ENCODE peak calls at places on chromosomes 3 and 15, in ten cellular contexts. One of them, this sample, is unnamed.

GRCh38 chr3:169604568-169604967 is 58.9 kb downstream of the MECOM start:
- DNase-seq in HCT116: peak
- DNase-seq in Calu3: peak
- DNase-seq in foreskin fibroblast: peak
- DNase-seq in OCI-LY7: peak
- DNase-seq in H9: peak
- DNase-seq in A549: peak
- DNase-seq in psoas muscle: no peak
- DNase-seq in glutamatergic neuron: no peak
- DNase-seq in mucosa of descending colon: no peak
- DNase-seq in this sample: no peak

GRCh38 chr3:127639173-127640030 is 10.4 kb downstream of the PODXL2 start:
- DNase-seq in glutamatergic neuron: no peak
- DNase-seq in psoas muscle: no peak
- DNase-seq in A549: no peak
- DNase-seq in mucosa of descending colon: no peak
- DNase-seq in foreskin fibroblast: peak
- DNase-seq in OCI-LY7: no peak
- DNase-seq in Calu3: no peak
- DNase-seq in HCT116: no peak
- DNase-seq in H9: no peak
- DNase-seq in this sample: no peak

GRCh38 chr3:172287811-172288477 is 160.3 kb downstream of the GHSR start:
- DNase-seq in glutamatergic neuron: no peak
- DNase-seq in HCT116: no peak
- DNase-seq in A549: no peak
- DNase-seq in H9: no peak
- DNase-seq in Calu3: no peak
- DNase-seq in foreskin fibroblast: no peak
- DNase-seq in mucosa of descending colon: no peak
- DNase-seq in psoas muscle: no peak
- DNase-seq in OCI-LY7: no peak
- DNase-seq in this sample: no peak

GRCh38 chr3:177606891-177607290 is 409.6 kb upstream of the TBL1XR1 start:
- DNase-seq in HCT116: no peak
- DNase-seq in psoas muscle: no peak
- DNase-seq in foreskin fibroblast: no peak
- DNase-seq in OCI-LY7: no peak
- DNase-seq in Calu3: no peak
- DNase-seq in A549: no peak
- DNase-seq in H9: no peak
- DNase-seq in glutamatergic neuron: no peak
- DNase-seq in mucosa of descending colon: no peak
- DNase-seq in this sample: no peak

GRCh38 chr3:45145681-45146614 is at the start of gene CDCP1:
- DNase-seq in Calu3: peak
- DNase-seq in OCI-LY7: no peak
- DNase-seq in psoas muscle: no peak
- DNase-seq in foreskin fibroblast: no peak
- DNase-seq in glutamatergic neuron: peak
- DNase-seq in A549: no peak
- DNase-seq in H9: peak
- DNase-seq in mucosa of descending colon: peak
- DNase-seq in HCT116: no peak
- DNase-seq in this sample: peak

GRCh38 chr15:67521770-67522568 is 1.0 kb downstream of the C15orf61 start:
- DNase-seq in glutamatergic neuron: no peak
- DNase-seq in HCT116: no peak
- DNase-seq in A549: peak
- DNase-seq in Calu3: no peak
- DNase-seq in H9: no peak
- DNase-seq in OCI-LY7: no peak
- DNase-seq in foreskin fibroblast: peak
- DNase-seq in psoas muscle: no peak
- DNase-seq in mucosa of descending colon: no peak
- DNase-seq in this sample: peak

GRCh38 chr3:53643757-53644156 is 149.3 kb downstream of the CACNA1D start:
- DNase-seq in mucosa of descending colon: no peak
- DNase-seq in OCI-LY7: no peak
- DNase-seq in glutamatergic neuron: peak
- DNase-seq in A549: no peak
- DNase-seq in HCT116: no peak
- DNase-seq in foreskin fibroblast: no peak
- DNase-seq in Calu3: no peak
- DNase-seq in H9: peak
- DNase-seq in psoas muscle: no peak
- DNase-seq in this sample: no peak

GRCh38 chr3:143628971-143629370 is 219.3 kb downstream of the SLC9A9 start:
- DNase-seq in Calu3: no peak
- DNase-seq in A549: no peak
- DNase-seq in mucosa of descending colon: no peak
- DNase-seq in OCI-LY7: no peak
- DNase-seq in glutamatergic neuron: no peak
- DNase-seq in H9: no peak
- DNase-seq in foreskin fibroblast: peak
- DNase-seq in psoas muscle: no peak
- DNase-seq in HCT116: no peak
- DNase-seq in this sample: no peak

GRCh38 chr3:24521306-24522154 is 26.9 kb upstream of the THRB start:
- DNase-seq in H9: peak
- DNase-seq in foreskin fibroblast: peak
- DNase-seq in Calu3: peak
- DNase-seq in mucosa of descending colon: peak
- DNase-seq in HCT116: no peak
- DNase-seq in A549: peak
- DNase-seq in glutamatergic neuron: peak
- DNase-seq in psoas muscle: peak
- DNase-seq in OCI-LY7: no peak
- DNase-seq in this sample: no peak

GRCh38 chr15:61660579-61660978 is 399.7 kb downstream of the VPS13C start:
- DNase-seq in Calu3: no peak
- DNase-seq in mucosa of descending colon: no peak
- DNase-seq in HCT116: no peak
- DNase-seq in H9: no peak
- DNase-seq in psoas muscle: no peak
- DNase-seq in foreskin fibroblast: peak
- DNase-seq in A549: no peak
- DNase-seq in glutamatergic neuron: no peak
- DNase-seq in OCI-LY7: no peak
- DNase-seq in this sample: no peak

GRCh38 chr3:160612386-160613115 is 47.2 kb upstream of the KPNA4 start:
- DNase-seq in glutamatergic neuron: no peak
- DNase-seq in psoas muscle: no peak
- DNase-seq in Calu3: no peak
- DNase-seq in HCT116: no peak
- DNase-seq in H9: no peak
- DNase-seq in mucosa of descending colon: no peak
- DNase-seq in A549: no peak
- DNase-seq in foreskin fibroblast: peak
- DNase-seq in OCI-LY7: no peak
- DNase-seq in this sample: no peak

GRCh38 chr3:4633078-4634004 is 140.2 kb downstream of the ITPR1 start:
- DNase-seq in HCT116: peak
- DNase-seq in glutamatergic neuron: no peak
- DNase-seq in foreskin fibroblast: peak
- DNase-seq in OCI-LY7: peak
- DNase-seq in H9: no peak
- DNase-seq in Calu3: peak
- DNase-seq in psoas muscle: no peak
- DNase-seq in A549: peak
- DNase-seq in mucosa of descending colon: no peak
- DNase-seq in this sample: peak

GRCh38 chr3:186609247-186609868 is 3.5 kb upstream of the AHSG start:
- DNase-seq in HCT116: peak
- DNase-seq in psoas muscle: no peak
- DNase-seq in glutamatergic neuron: no peak
- DNase-seq in H9: no peak
- DNase-seq in A549: peak
- DNase-seq in OCI-LY7: peak
- DNase-seq in Calu3: peak
- DNase-seq in foreskin fibroblast: peak
- DNase-seq in mucosa of descending colon: no peak
- DNase-seq in this sample: no peak
- TF ChIP-seq CTCF in HCT116: peak
- TF ChIP-seq CTCF in psoas muscle: no peak
- TF ChIP-seq CTCF in glutamatergic neuron: no peak
- TF ChIP-seq CTCF in H9: peak
- TF ChIP-seq CTCF in A549: no peak
- TF ChIP-seq CTCF in OCI-LY7: peak
- TF ChIP-seq CTCF in Calu3: peak
- TF ChIP-seq CTCF in foreskin fibroblast: no peak
- TF ChIP-seq CTCF in mucosa of descending colon: no peak
- TF ChIP-seq CTCF in this sample: peak

GRCh38 chr3:49427581-49427980 is 1.5 kb downstream of the NICN1 start:
- DNase-seq in H9: no peak
- DNase-seq in OCI-LY7: no peak
- DNase-seq in glutamatergic neuron: no peak
- DNase-seq in foreskin fibroblast: no peak
- DNase-seq in mucosa of descending colon: no peak
- DNase-seq in psoas muscle: no peak
- DNase-seq in Calu3: no peak
- DNase-seq in HCT116: no peak
- DNase-seq in A549: no peak
- DNase-seq in this sample: peak

GRCh38 chr3:49424816-49425215 is 2.5 kb upstream of the AMT start:
- DNase-seq in Calu3: no peak
- DNase-seq in H9: no peak
- DNase-seq in psoas muscle: no peak
- DNase-seq in mucosa of descending colon: peak
- DNase-seq in OCI-LY7: no peak
- DNase-seq in foreskin fibroblast: no peak
- DNase-seq in A549: no peak
- DNase-seq in HCT116: no peak
- DNase-seq in glutamatergic neuron: no peak
- DNase-seq in this sample: no peak

DNA sequence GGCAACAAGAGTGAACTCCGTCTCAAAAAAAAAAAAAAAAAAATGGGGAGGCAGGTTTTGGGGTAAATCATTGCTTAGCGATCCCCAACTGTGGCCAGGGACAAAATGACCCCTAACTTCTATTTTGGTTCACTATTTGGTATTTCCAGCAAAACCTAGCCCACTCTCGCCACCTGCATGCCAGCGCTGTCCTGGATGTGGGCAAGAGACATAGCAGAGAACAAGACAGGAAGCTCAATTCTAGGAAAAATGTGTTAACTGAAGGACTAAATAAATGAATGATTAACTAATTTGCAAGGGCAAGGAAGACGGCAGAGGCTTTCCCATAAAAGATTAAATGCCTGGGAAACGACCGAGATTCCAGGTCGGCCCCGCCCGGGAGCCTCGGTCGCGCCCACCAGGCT is 425 bp downstream of the NICN1 start:
- DNase-seq in HCT116: no peak
- DNase-seq in psoas muscle: no peak
- DNase-seq in glutamatergic neuron: no peak
- DNase-seq in Calu3: no peak
- DNase-seq in mucosa of descending colon: no peak
- DNase-seq in foreskin fibroblast: no peak
- DNase-seq in OCI-LY7: peak
- DNase-seq in H9: no peak
- DNase-seq in A549: no peak
- DNase-seq in this sample: peak
- TF ChIP-seq CTCF in HCT116: no peak
- TF ChIP-seq CTCF in psoas muscle: no peak
- TF ChIP-seq CTCF in glutamatergic neuron: no peak
- TF ChIP-seq CTCF in Calu3: no peak
- TF ChIP-seq CTCF in mucosa of descending colon: no peak
- TF ChIP-seq CTCF in foreskin fibroblast: no peak
- TF ChIP-seq CTCF in OCI-LY7: no peak
- TF ChIP-seq CTCF in H9: peak
- TF ChIP-seq CTCF in A549: no peak
- TF ChIP-seq CTCF in this sample: no peak

GRCh38 chr15:82648257-82649103 is 1.3 kb upstream of the CPEB1 start:
- DNase-seq in Calu3: no peak
- DNase-seq in glutamatergic neuron: peak
- DNase-seq in HCT116: no peak
- DNase-seq in A549: no peak
- DNase-seq in mucosa of descending colon: no peak
- DNase-seq in foreskin fibroblast: peak
- DNase-seq in OCI-LY7: no peak
- DNase-seq in H9: peak
- DNase-seq in psoas muscle: peak
- DNase-seq in this sample: peak
- TF ChIP-seq CTCF in Calu3: no peak
- TF ChIP-seq CTCF in glutamatergic neuron: no peak
- TF ChIP-seq CTCF in HCT116: no peak
- TF ChIP-seq CTCF in A549: no peak
- TF ChIP-seq CTCF in mucosa of descending colon: no peak
- TF ChIP-seq CTCF in foreskin fibroblast: no peak
- TF ChIP-seq CTCF in OCI-LY7: no peak
- TF ChIP-seq CTCF in H9: peak
- TF ChIP-seq CTCF in psoas muscle: no peak
- TF ChIP-seq CTCF in this sample: no peak

GRCh38 chr3:131381445-131382291 is at the start of gene NUDT16:
- DNase-seq in Calu3: peak
- DNase-seq in psoas muscle: peak
- DNase-seq in A549: peak
- DNase-seq in OCI-LY7: peak
- DNase-seq in glutamatergic neuron: peak
- DNase-seq in HCT116: peak
- DNase-seq in mucosa of descending colon: peak
- DNase-seq in foreskin fibroblast: peak
- DNase-seq in H9: peak
- DNase-seq in this sample: peak
- TF ChIP-seq CTCF in Calu3: no peak
- TF ChIP-seq CTCF in psoas muscle: no peak
- TF ChIP-seq CTCF in A549: no peak
- TF ChIP-seq CTCF in OCI-LY7: peak
- TF ChIP-seq CTCF in glutamatergic neuron: no peak
- TF ChIP-seq CTCF in HCT116: peak
- TF ChIP-seq CTCF in mucosa of descending colon: no peak
- TF ChIP-seq CTCF in foreskin fibroblast: no peak
- TF ChIP-seq CTCF in H9: no peak
- TF ChIP-seq CTCF in this sample: no peak